ENCODE peak calls at places on chromosomes 2 and 18, in six cellular contexts. Z, B, T, S, D and F are unnamed samples.

GRCh38 chr18:32674491-32674890 is 98.3 kb downstream of the KLHL14 start:
- DNase-seq in Z (no peak), B (no peak), T (no peak), D (no peak), S (no peak), F (no peak)

GRCh38 chr2:190909680-190910079 is 29.1 kb downstream of the GLS start:
- DNase-seq in D (no peak), S (no peak), Z (no peak), T (no peak), B (no peak), F (no peak)

GRCh38 chr2:229873123-229873581 is 48.7 kb downstream of the TRIP12 start:
- DNase-seq in T (no peak), S (no peak), D (no peak), B (no peak), Z (no peak), F (no peak)

GRCh38 chr18:32378705-32379104 is 92.0 kb downstream of the GAREM1 start:
- DNase-seq in T (peak), Z (no peak), D (no peak), S (no peak), B (no peak), F (no peak)

GRCh38 chr2:15645300-15645699 is 53.6 kb downstream of the DDX1 start:
- DNase-seq in S (no peak), T (no peak), D (no peak), B (no peak), Z (no peak), F (no peak)

GRCh38 chr18:48750485-48751175 is 200.1 kb downstream of the SMAD7 start:
- DNase-seq in B (no peak), Z (no peak), T (no peak), S (no peak), D (no peak), F (no peak)

GRCh38 chr2:127664065-127664894 is 11.1 kb downstream of the LIMS2 start:
- DNase-seq in T (no peak), Z (no peak), S (peak), B (no peak), D (no peak), F (no peak)

GRCh38 chr2:184006998-184007397 is 591.3 kb upstream of the ZNF804A start:
- DNase-seq in D (no peak), Z (no peak), S (peak), T (no peak), B (no peak), F (no peak)

GRCh38 chr2:27032495-27033252 is at the start of gene TMEM214:
- DNase-seq in T (peak), Z (peak), S (peak), D (peak), B (peak), F (peak)
- H3K27ac ChIP-seq in T (peak), Z (peak), S (peak), D (peak), B (peak), F (peak)

GRCh38 chr18:26458526-26459232 is 89.7 kb downstream of the KCTD1 start:
- DNase-seq in T (no peak), D (no peak), S (no peak), B (no peak), Z (no peak), F (no peak)

GRCh38 chr18:26459884-26460283 is 88.5 kb downstream of the KCTD1 start:
- DNase-seq in Z (no peak), T (no peak), D (no peak), S (no peak), B (no peak), F (no peak)

GRCh38 chr18:26460449-26461091 is 87.8 kb downstream of the KCTD1 start:
- DNase-seq in D (no peak), S (no peak), Z (no peak), B (no peak), T (peak), F (no peak)

GRCh38 chr18:26457611-26458350 is 90.6 kb downstream of the KCTD1 start:
- DNase-seq in B (no peak), T (no peak), S (no peak), Z (no peak), D (no peak), F (peak)

GRCh38 chr18:26459340-26459739 is 89.0 kb downstream of the KCTD1 start:
- DNase-seq in B (no peak), Z (no peak), T (no peak), D (no peak), S (no peak), F (no peak)
- H3K27ac ChIP-seq in B (no peak), Z (no peak), T (no peak), D (no peak), S (no peak), F (peak)

DNA sequence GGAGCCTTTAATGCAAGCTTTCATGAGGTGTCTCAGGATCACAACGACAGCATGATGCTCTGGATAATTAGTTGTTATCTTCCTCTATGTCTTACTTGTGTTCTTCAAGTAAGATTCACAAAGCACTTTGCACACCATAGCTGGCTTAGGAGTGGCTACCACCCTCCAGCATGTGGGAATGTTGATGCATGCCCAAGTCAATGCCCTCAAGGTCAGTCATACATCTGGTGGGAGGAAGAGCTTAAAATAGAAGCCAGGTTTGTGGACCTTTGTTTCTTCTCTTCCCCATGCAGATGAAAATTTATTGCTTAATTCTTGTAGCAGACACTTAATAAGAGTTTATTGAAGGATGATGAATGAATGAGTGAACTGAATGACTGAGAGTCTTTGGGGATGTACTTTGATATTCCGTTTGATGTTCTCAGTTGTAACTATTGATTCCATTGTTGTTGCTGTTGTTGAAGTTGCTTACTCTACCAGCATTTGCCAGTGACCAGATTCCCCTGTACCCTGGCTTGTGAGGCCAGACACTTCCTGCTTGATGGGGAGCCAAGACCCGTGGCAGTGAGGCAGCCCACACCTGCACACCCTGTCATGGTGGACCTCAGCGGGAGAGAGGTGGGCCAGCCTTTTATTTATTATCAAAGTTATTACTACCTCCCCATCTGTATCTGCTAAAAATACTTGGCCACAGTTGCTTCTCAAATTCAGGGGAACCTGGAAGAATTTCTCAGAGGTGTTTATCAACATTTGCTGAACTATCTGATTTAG is 137.8 kb downstream of the LAMA3 start:
- DNase-seq in Z (no peak), S (no peak), D (no peak), B (no peak), T (no peak), F (no peak)
- H3K27ac ChIP-seq in Z (no peak), S (peak), D (no peak), B (peak), T (no peak), F (no peak)

DNA sequence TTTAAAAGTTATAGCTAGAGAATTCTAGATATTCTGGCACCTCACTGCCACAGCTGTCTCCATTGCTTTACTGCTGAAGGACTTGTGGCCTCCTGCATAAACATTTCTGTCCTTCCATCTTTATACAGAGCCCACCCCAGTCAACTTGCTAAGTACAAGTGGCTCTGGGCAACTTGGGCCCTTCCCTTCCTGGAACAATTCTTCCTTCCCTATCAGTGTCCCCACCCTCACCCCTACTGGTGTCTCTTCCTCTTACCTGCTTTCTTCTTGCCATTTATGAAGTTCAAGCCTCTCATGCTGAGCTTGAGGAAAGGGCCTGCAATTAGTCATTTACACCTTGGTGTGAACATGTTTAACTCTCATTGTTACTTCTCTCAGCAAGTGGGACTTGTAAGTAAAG is 45.0 kb downstream of the ARHGAP25 start:
- DNase-seq in S (no peak), T (no peak), D (no peak), B (no peak), Z (no peak), F (no peak)
- H3K27ac ChIP-seq in S (no peak), T (no peak), D (no peak), B (no peak), Z (peak), F (no peak)

GRCh38 chr18:51355841-51356240 is 158.4 kb upstream of the MEX3C start:
- DNase-seq in B (no peak), D (no peak), S (no peak), T (no peak), Z (no peak), F (no peak)

GRCh38 chr18:51363384-51363783 is 165.9 kb upstream of the MEX3C start:
- DNase-seq in B (no peak), T (no peak), D (no peak), S (no peak), Z (no peak), F (no peak)

GRCh38 chr18:51361130-51361860 is 163.8 kb upstream of the MEX3C start:
- DNase-seq in S (no peak), B (no peak), D (no peak), T (no peak), Z (no peak), F (no peak)
- H3K27ac ChIP-seq in S (peak), B (no peak), D (no peak), T (no peak), Z (no peak), F (no peak)

GRCh38 chr2:20470211-20470610 is 23.3 kb downstream of the RHOB start:
- DNase-seq in S (no peak), Z (no peak), D (no peak), B (no peak), T (no peak), F (no peak)

GRCh38 chr2:20467789-20468548 is 21.1 kb downstream of the RHOB start:
- DNase-seq in B (no peak), D (no peak), S (no peak), T (peak), Z (no peak), F (no peak)

GRCh38 chr2:20469595-20469994 is 22.7 kb downstream of the RHOB start:
- DNase-seq in B (no peak), Z (no peak), D (no peak), S (no peak), T (peak), F (no peak)

GRCh38 chr2:20468549-20469500 is 22.0 kb downstream of the RHOB start:
- DNase-seq in S (no peak), Z (no peak), D (no peak), T (peak), B (no peak), F (no peak)

DNA sequence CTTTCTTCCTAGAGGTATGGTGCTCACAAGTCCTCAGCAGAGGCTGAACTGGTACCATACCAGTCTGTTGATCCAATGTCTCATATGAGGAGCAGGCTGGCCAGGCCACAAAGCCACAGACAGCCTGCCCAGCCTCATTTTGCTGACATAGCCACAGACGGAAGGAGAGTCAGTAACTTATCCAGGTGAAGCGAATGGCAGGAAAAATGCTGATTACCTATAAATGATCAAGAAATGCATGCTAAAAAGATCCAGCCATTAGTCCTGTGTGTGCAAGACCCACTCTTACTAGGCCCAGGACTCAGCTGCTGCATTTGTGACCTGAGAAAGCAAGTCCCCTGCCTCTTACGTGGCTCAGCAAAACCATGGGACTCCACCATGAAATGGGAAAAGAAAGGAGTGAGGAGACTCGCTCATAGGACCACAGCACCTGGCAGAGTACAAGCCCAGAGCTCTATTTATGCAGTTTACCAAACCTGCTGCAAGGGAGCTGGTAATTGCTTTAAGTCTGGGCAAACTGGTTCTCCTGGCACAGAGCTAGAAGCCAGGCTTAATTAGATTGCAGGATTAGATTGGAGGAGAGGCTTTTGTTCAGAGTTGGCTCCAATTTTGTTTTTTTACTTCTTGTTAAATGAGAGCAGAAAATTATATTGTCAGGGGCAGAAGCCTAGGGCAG is 19.0 kb downstream of the RHOB start:
- DNase-seq in T (peak), B (no peak), Z (no peak), D (no peak), S (no peak), F (no peak)
- H3K27ac ChIP-seq in T (peak), B (no peak), Z (no peak), D (no peak), S (no peak), F (peak)